ENCODE peak calls at places on chromosomes 12 and 14, in four cellular contexts. I, W, F and U are unnamed samples.

GRCh38 chr14:98622208-98623051 is 649.6 kb downstream of the BCL11B start:
- DNase-seq in I (no peak), W (no peak), F (no peak), U (no peak)

GRCh38 chr12:2244013-2244861 is 191.4 kb downstream of the CACNA1C start:
- DNase-seq in I (peak; percentile 87), W (no peak), F (no peak), U (no peak)

GRCh38 chr14:49940805-49941421 is 48.0 kb downstream of the ARF6 start:
- DNase-seq in I (no peak), W (no peak), F (no peak), U (no peak)

GRCh38 chr12:112900298-112901145 is 6.2 kb upstream of the OAS1 start:
- DNase-seq in I (no peak), W (no peak), F (no peak), U (no peak)

GRCh38 chr12:14630793-14631192 is 63.1 kb upstream of the PLBD1 start:
- DNase-seq in I (no peak), W (no peak), F (no peak), U (no peak)

GRCh38 chr14:22428681-22429315 is 160.2 kb downstream of the DAD1 start:
- DNase-seq in I (no peak), W (no peak), F (no peak), U (no peak)

GRCh38 chr14:70726651-70727375 is 82.5 kb downstream of the MAP3K9 start:
- DNase-seq in I (no peak), W (no peak), F (no peak), U (no peak)

GRCh38 chr14:30125322-30125944 is 197.8 kb upstream of the PRKD1 start:
- DNase-seq in I (no peak), W (no peak), F (no peak), U (no peak)

GRCh38 chr12:12558291-12558690 is 4.4 kb downstream of the DUSP16 start:
- DNase-seq in I (no peak), W (no peak), F (no peak), U (no peak)

GRCh38 chr14:64696355-64696844 is 7.8 kb upstream of the PLEKHG3 start:
- DNase-seq in I (no peak), W (no peak), F (no peak), U (no peak)

GRCh38 chr14:92651106-92651792 is 97.2 kb downstream of the LGMN start:
- DNase-seq in I (no peak), W (peak; percentile 76), F (no peak), U (no peak)

GRCh38 chr14:63387691-63388090 is 69.0 kb upstream of the GPHB5 start:
- DNase-seq in I (no peak), W (no peak), F (no peak), U (no peak)

GRCh38 chr14:35155962-35156361 is 33.6 kb downstream of the PRORP start:
- DNase-seq in I (no peak), W (no peak), F (no peak), U (no peak)

GRCh38 chr14:61466249-61466904 is 145.0 kb downstream of the PRKCH start:
- DNase-seq in I (peak; percentile 80), W (no peak), F (peak; percentile 76), U (no peak)

GRCh38 chr14:35320472-35320871 is 28.3 kb downstream of the PSMA6 start:
- DNase-seq in I (no peak), W (no peak), F (no peak), U (no peak)

GRCh38 chr12:96070670-96071279 is 35.4 kb upstream of the LTA4H start:
- DNase-seq in I (no peak), W (peak; percentile 17), F (no peak), U (no peak)

GRCh38 chr12:116916122-116916521 is 5.4 kb downstream of the FBXW8 start:
- DNase-seq in I (no peak), W (no peak), F (no peak), U (no peak)

GRCh38 chr12:111687255-111687654 is 1.4 kb downstream of the ACAD10 start:
- DNase-seq in I (no peak), W (peak; percentile 5), F (no peak), U (no peak)
- TF ChIP-seq CTCF in I (no peak), W (peak; percentile 58), F (no peak), U (no peak)

GRCh38 chr14:54690887-54691286 is 124.0 kb downstream of the SAMD4A start:
- DNase-seq in I (no peak), W (no peak), F (no peak), U (no peak)

GRCh38 chr14:54689928-54690327 is 123.0 kb downstream of the SAMD4A start:
- DNase-seq in I (no peak), W (no peak), F (no peak), U (no peak)

GRCh38 chr14:54693761-54694160 is 126.8 kb downstream of the SAMD4A start:
- DNase-seq in I (no peak), W (no peak), F (no peak), U (no peak)

GRCh38 chr14:54692261-54692861 is 125.4 kb downstream of the SAMD4A start:
- DNase-seq in I (no peak), W (no peak), F (no peak), U (no peak)

DNA sequence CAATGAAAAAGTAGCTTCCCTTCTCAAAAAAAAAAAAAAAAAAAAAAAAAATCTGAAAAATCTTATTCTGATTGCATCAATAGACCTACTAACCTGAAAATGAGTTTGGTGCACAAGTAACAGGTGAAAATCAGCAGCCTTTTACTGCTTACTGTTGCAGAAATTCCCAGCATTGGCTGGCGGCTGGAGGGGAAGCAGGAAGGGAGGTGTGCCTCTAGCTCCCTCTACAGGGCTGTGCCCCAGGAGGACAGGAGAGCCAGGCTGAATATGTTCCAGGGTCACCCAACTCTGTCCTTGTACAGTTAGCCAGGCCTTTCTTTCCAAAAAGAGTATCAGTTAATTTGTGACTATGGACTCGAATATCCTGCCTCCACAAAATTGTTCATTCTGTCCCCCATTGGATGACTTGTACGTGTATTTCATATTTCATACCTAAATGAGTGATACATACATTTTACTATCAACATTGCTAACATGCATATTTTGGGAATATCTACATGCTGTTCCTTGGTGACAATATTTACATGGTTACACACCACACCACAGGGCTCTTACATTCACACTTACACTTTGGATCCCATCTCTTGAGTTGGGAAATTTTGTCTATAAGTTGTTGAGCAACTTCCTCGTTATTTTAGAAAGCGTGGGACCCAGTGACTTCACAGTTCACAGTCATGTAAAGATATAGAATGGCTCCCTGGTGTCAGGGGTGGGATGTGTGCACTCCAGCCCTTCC is 124.8 kb downstream of the SAMD4A start:
- DNase-seq in I (peak; percentile 92), W (no peak), F (peak; percentile 85), U (peak; percentile 75)
- H3K27ac ChIP-seq in I (peak overlapping the region; percentile 24), W (no peak overlapping the region), F (peak overlapping the region; percentile 94), U (no peak overlapping the region)

GRCh38 chr14:53218161-53218560 is 65.0 kb upstream of the DDHD1 start:
- DNase-seq in I (no peak), W (no peak), F (no peak), U (no peak)
- H3K4me3 ChIP-seq in I (peak overlapping the region; percentile 66), W (peak overlapping the region; percentile 51), F (peak overlapping the region; percentile 70), U (peak overlapping the region; percentile 68)

GRCh38 chr14:76430017-76430416 is 54.1 kb downstream of the ESRRB start:
- DNase-seq in I (no peak), W (no peak), F (no peak), U (no peak)
- TF ChIP-seq CTCF in I (no peak), W (no peak), F (no peak), U (no peak)

GRCh38 chr12:114672817-114673168 is 11.2 kb downstream of the TBX3 start:
- DNase-seq in I (no peak), W (no peak), F (no peak), U (no peak)

GRCh38 chr12:114671664-114672476 is 12.1 kb downstream of the TBX3 start:
- DNase-seq in I (no peak), W (no peak), F (no peak), U (no peak)

GRCh38 chr12:114669501-114670256 is 14.3 kb downstream of the TBX3 start:
- DNase-seq in I (no peak), W (no peak), F (no peak), U (no peak)

GRCh38 chr12:114670257-114670955 is 13.6 kb downstream of the TBX3 start:
- DNase-seq in I (no peak), W (no peak), F (no peak), U (no peak)

GRCh38 chr12:114671321-114671663 is 12.7 kb downstream of the TBX3 start:
- DNase-seq in I (no peak), W (no peak), F (no peak), U (no peak)
- H3K27ac ChIP-seq in I (no peak overlapping the region), W (no peak overlapping the region), F (peak overlapping the region; percentile 5), U (no peak overlapping the region)

GRCh38 chr12:62190081-62190480 is 70.1 kb upstream of the USP15 start:
- DNase-seq in I (no peak), W (no peak), F (no peak), U (no peak)

GRCh38 chr12:62192486-62193250 is 67.5 kb upstream of the USP15 start:
- DNase-seq in I (peak; percentile 59), W (peak; percentile 20), F (peak; percentile 47), U (peak; percentile 62)

GRCh38 chr12:62194031-62194430 is 66.2 kb upstream of the USP15 start:
- DNase-seq in I (no peak), W (no peak), F (no peak), U (no peak)

GRCh38 chr12:62190921-62191746 is 69.1 kb upstream of the USP15 start:
- DNase-seq in I (no peak), W (no peak), F (no peak), U (peak; percentile 14)

GRCh38 chr12:62191747-62192485 is 68.3 kb upstream of the USP15 start:
- DNase-seq in I (peak; percentile 56), W (no peak), F (no peak), U (peak; percentile 49)
- H3K4me3 ChIP-seq in I (peak overlapping the region; percentile 43), W (no peak overlapping the region), F (peak overlapping the region; percentile 51), U (peak overlapping the region; percentile 36)

DNA sequence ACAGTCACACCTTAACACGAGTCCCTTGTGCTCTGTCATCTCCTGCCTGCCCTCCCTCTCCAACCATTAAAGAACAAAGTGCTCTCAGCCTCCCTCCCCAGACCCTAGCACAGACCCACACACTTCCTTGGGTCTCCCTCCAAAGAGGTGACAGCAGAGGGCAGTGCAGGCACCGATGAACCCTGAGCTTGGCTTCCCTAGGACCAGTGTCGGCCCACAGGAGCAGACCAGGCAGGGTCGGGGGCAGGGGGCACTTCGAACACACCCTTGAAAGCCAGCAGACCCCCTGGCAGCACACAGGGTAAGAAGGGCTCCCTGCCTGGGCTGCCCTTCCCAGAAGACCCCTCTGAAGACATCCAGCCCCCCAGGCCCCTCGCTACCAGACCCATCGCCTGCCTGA is 7.0 kb downstream of the CDK2AP1 start:
- DNase-seq in I (no peak), W (no peak), F (no peak), U (peak; percentile 25)
- TF ChIP-seq CTCF in I (no peak), W (peak; percentile 35), F (no peak), U (peak; percentile 31)

GRCh38 chr12:80157640-80158039 is 58.3 kb downstream of the OTOGL start:
- DNase-seq in I (no peak), W (no peak), F (no peak), U (no peak)
- H3K27ac ChIP-seq in I (no peak overlapping the region), W (no peak overlapping the region), F (no peak overlapping the region), U (no peak overlapping the region)

GRCh38 chr12:52952082-52952801 is 3.3 kb downstream of the KRT18 start:
- DNase-seq in I (no peak), W (no peak), F (no peak), U (no peak)

GRCh38 chr12:52949413-52950331 is 754 bp downstream of the KRT18 start:
- DNase-seq in I (no peak), W (no peak), F (peak; percentile 27), U (no peak)

GRCh38 chr12:52951640-52952039 is 2.7 kb downstream of the KRT18 start:
- DNase-seq in I (no peak), W (no peak), F (no peak), U (no peak)

GRCh38 chr12:52951126-52951525 is 2.2 kb downstream of the KRT18 start:
- DNase-seq in I (no peak), W (no peak), F (no peak), U (no peak)

GRCh38 chr12:52950553-52950952 is 1.6 kb downstream of the KRT18 start:
- DNase-seq in I (no peak), W (no peak), F (no peak), U (no peak)
- H3K4me3 ChIP-seq in I (no peak overlapping the region), W (no peak overlapping the region), F (no peak overlapping the region), U (no peak overlapping the region)